ENCODE peak calls at places on chromosomes 16 and 17, in four cellular contexts. O is NB4, V is HFFc6, F is astrocyte of the cerebellum. K is an unnamed sample.

GRCh38 chr17:59785091-59785799 is 77.8 kb downstream of the VMP1 start:
- DNase-seq in O (peak), F (no peak), V (no peak), K (no peak)

GRCh38 chr17:79728908-79729471 is 1.8 kb upstream of the ENPP7 start:
- DNase-seq in O (no peak), F (no peak), V (no peak), K (no peak)

GRCh38 chr16:86965331-86965730 is 351.9 kb downstream of the C16orf95 start:
- DNase-seq in V (no peak), F (no peak), O (no peak), K (no peak)

GRCh38 chr16:89721644-89722391 is 481 bp downstream of the ZNF276 start:
- DNase-seq in V (peak), O (peak), F (no peak), K (no peak)

GRCh38 chr17:18977021-18977420 is 25.1 kb downstream of the SLC5A10 start:
- DNase-seq in V (no peak), O (no peak), F (no peak), K (no peak)

GRCh38 chr17:68459030-68459376 is 1.7 kb upstream of the WIPI1 start:
- DNase-seq in O (no peak), F (no peak), V (no peak), K (no peak)

GRCh38 chr16:85235988-85236831 is 123.9 kb upstream of the CIBAR2 start:
- DNase-seq in V (no peak), O (no peak), F (no peak), K (no peak)

GRCh38 chr16:82773018-82773417 is 146.2 kb downstream of the CDH13 start:
- DNase-seq in V (no peak), F (peak), O (no peak), K (no peak)

GRCh38 chr17:12996357-12996756 is 21.5 kb downstream of the ELAC2 start:
- DNase-seq in V (no peak), F (no peak), O (no peak), K (no peak)

GRCh38 chr17:70031341-70031740 is 43.7 kb upstream of the KCNJ16 start:
- DNase-seq in F (no peak), O (no peak), V (no peak), K (no peak)

GRCh38 chr16:68206224-68206623 is 29.7 kb downstream of the ESRP2 start:
- DNase-seq in F (no peak), V (no peak), O (no peak), K (no peak)

GRCh38 chr17:6786618-6787017 is 10.6 kb downstream of the FBXO39 start:
- DNase-seq in V (peak), F (peak), O (no peak), K (no peak)

GRCh38 chr16:67801889-67802288 is 4.5 kb downstream of the RANBP10 start:
- DNase-seq in F (no peak), V (no peak), O (no peak), K (no peak)

GRCh38 chr17:34300652-34301390 is 15.3 kb downstream of the CCL11 start:
- DNase-seq in V (peak), O (peak), F (peak), K (peak)

GRCh38 chr16:58501242-58502131 is 1.5 kb downstream of the NDRG4 start:
- DNase-seq in O (no peak), F (no peak), V (no peak), K (no peak)

GRCh38 chr16:11354733-11355574 is 9.7 kb downstream of the RMI2 start:
- DNase-seq in O (peak), F (no peak), V (no peak), K (no peak)

GRCh38 chr17:6523809-6524355 is 32.5 kb downstream of the PITPNM3 start:
- DNase-seq in O (no peak), V (no peak), F (no peak), K (no peak)

GRCh38 chr16:4290236-4290830 is 17.5 kb upstream of the TFAP4 start:
- DNase-seq in V (peak), O (peak), F (no peak), K (no peak)

GRCh38 chr16:64412578-64413280 is 709.1 kb downstream of the CDH11 start:
- DNase-seq in O (no peak), V (peak), F (no peak), K (no peak)

GRCh38 chr17:70423562-70423961 is 254.2 kb downstream of the KCNJ2 start:
- DNase-seq in O (no peak), F (no peak), V (no peak), K (no peak)

GRCh38 chr17:68698761-68699160 is 97.6 kb upstream of the FAM20A start:
- DNase-seq in O (peak), F (no peak), V (no peak), K (no peak)

GRCh38 chr16:25210758-25211157 is 6.0 kb upstream of the AQP8 start:
- DNase-seq in O (peak), V (peak), F (peak), K (peak)

GRCh38 chr17:835263-835662 is 53.1 kb downstream of the MRM3 start:
- DNase-seq in F (peak), V (peak), O (no peak), K (peak)

GRCh38 chr16:84056933-84057332 is 14.3 kb upstream of the SLC38A8 start:
- DNase-seq in F (no peak), O (no peak), V (no peak), K (no peak)

GRCh38 chr16:30941600-30942420 is 7.1 kb upstream of the ORAI3 start:
- DNase-seq in F (no peak), V (peak), O (peak), K (no peak)

GRCh38 chr17:44084921-44085320 is 14.4 kb downstream of the G6PC3 start:
- DNase-seq in O (no peak), F (no peak), V (no peak), K (no peak)

GRCh38 chr17:33072421-33073175 is 81.0 kb downstream of the SPACA3 start:
- DNase-seq in O (no peak), V (no peak), F (no peak), K (peak)

GRCh38 chr16:75109732-75110243 is 6.8 kb downstream of the LDHD start:
- DNase-seq in F (no peak), V (no peak), O (peak), K (no peak)

GRCh38 chr16:23387666-23388065 is 65.3 kb downstream of the COG7 start:
- DNase-seq in F (no peak), O (no peak), V (no peak), K (no peak)

GRCh38 chr17:78002166-78002565 is 43.7 kb downstream of the TNRC6C start:
- DNase-seq in O (no peak), V (no peak), F (no peak), K (no peak)

GRCh38 chr16:46426336-46426735 is 194.8 kb downstream of the SHCBP1 start:
- DNase-seq in V (no peak), O (no peak), F (no peak), K (no peak)

GRCh38 chr16:88331989-88332920 is 50.5 kb upstream of the ZNF469 start:
- DNase-seq in V (peak), O (no peak), F (peak), K (peak)

GRCh38 chr17:28669918-28670317 is 7.9 kb downstream of the SUPT6H start:
- DNase-seq in V (no peak), O (no peak), F (no peak), K (no peak)

GRCh38 chr17:11925271-11926021 is 71.8 kb downstream of the ZNF18 start:
- DNase-seq in F (no peak), O (no peak), V (no peak), K (no peak)

GRCh38 chr16:8403978-8404738 is 186.2 kb downstream of the TMEM114 start:
- DNase-seq in F (no peak), O (no peak), V (no peak), K (no peak)

GRCh38 chr17:28718990-28719433 is 773 bp upstream of the RPL23A start:
- DNase-seq in F (no peak), O (no peak), V (no peak), K (no peak)

GRCh38 chr17:43003542-43004172 is 2.9 kb upstream of the IFI35 start:
- DNase-seq in V (no peak), F (no peak), O (no peak), K (no peak)

DNA sequence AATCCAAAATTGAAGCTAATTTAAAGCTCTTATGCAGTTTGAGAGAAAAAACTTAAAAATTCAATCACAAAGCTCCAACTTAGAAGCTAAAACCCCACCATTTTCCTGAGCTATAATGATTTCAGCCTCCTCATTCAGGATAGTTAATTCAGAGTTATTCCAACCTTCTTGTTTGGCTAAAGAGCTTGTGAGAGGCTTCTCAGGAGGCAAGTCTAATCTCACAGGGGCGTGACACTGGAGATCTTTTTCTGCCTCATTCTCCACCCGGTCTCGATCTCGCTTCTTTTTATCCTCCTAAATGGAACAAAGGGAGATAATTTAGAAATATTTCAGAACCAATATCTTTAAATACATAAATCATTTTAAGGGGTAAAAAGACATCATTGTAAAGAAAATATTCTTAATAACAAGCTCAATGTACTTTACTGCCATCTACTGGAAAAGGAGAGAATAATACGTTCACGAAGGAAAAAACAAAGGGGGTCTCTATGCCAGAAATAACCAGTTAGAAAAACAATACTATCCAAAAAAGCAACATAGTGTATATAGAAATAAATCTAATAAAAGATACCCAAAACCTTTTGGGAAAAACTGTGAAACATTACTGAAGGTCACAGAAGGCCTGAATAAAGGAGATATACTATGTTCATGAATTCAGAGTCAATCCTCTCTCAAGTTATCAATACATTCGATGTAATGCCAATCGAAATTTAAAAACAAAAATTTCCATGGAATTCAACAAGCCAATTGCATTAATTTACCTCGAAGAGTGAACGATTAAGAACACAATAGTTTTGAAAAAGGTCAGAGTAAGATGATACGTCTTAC is 13.9 kb downstream of the BRD7 start:
- DNase-seq in V (no peak), F (no peak), O (peak), K (no peak)
- TF ChIP-seq CTCF in V (peak), F (no peak), O (peak), K (peak)

GRCh38 chr16:1510941-1511351 is 17.8 kb downstream of the TELO2 start:
- DNase-seq in O (no peak), F (no peak), V (no peak), K (no peak)
- TF ChIP-seq CTCF in O (no peak), F (no peak), V (peak), K (no peak)

GRCh38 chr17:76123749-76124581 is 17.1 kb downstream of the FOXJ1 start:
- DNase-seq in V (no peak), F (no peak), O (no peak), K (no peak)

GRCh38 chr17:76125922-76126321 is 15.1 kb downstream of the FOXJ1 start:
- DNase-seq in F (no peak), O (no peak), V (no peak), K (no peak)

GRCh38 chr17:76123127-76123499 is 17.9 kb downstream of the FOXJ1 start:
- DNase-seq in V (no peak), F (no peak), O (no peak), K (no peak)

GRCh38 chr17:76124582-76125390 is 16.3 kb downstream of the FOXJ1 start:
- DNase-seq in V (no peak), F (no peak), O (no peak), K (no peak)

DNA sequence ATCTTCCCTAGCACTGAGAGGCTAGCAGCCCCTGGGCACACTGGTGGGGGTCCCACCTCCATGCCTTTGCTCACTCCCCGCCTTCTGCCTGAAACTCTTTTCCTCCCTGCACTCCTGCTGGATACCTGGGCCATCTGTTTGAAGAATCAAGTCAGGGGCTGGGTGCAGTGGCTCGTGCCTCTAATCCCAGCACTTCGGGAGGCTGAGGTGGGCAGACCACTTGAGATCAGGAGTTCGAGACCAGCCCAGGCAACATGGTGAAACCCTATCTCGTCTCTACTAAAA is 15.7 kb downstream of the FOXJ1 start:
- DNase-seq in O (no peak), V (no peak), F (no peak), K (no peak)
- TF ChIP-seq CTCF in O (no peak), V (no peak), F (no peak), K (no peak)

DNA sequence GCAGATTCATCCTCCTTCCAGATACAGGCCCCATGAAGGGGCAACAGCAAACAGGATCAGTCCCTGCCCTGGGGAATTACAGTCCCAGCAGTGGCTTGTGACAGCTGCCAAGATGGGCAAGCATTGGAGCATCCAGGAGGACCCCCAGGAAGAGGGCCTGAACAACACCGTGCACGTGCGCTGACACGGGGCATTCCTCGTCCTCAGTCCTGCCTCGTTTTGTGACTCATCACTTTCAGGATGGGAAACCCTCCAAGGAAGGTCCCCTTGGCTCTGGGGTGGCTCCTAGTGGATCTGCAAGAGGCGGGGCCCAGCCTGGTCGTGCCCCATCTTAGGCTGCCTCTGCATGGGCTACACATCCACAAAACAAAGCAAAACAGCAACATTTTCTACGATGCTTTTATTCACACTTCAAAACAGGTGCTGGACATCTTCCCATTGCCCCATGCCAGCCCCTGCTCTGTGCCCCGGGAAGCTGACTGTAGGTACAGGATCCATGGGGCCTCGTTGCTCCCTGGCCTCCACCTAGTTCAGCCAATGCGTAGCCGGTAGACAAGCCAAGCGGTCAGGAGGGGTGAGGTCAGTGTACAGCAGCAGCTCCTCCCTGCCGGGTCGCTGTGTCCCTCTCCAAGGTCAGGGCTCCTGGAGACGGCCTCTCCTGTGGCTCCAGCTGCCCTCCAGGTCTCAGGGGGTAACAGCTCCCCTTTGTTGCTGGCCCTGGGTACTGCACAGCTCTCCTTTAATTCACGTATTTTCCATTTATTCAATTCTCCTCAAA is 32.3 kb downstream of the ACTG1 start:
- DNase-seq in O (no peak), F (peak), V (peak), K (no peak)
- TF ChIP-seq CTCF in O (no peak), F (no peak), V (no peak), K (no peak)